ENCODE peak calls at places on chromosomes 4 and X, in four cellular contexts. One of them, this sample, is unnamed.

GRCh38 chr4:152920768-152921167 is 15.4 kb upstream of the FHDC1 start:
- DNase-seq in K562: no peak
- DNase-seq in GM12878: no peak
- DNase-seq in H1: no peak
- DNase-seq in this sample: no peak

GRCh38 chr4:56147371-56147770 is 198.6 kb downstream of the CEP135 start:
- DNase-seq in H1: no peak
- DNase-seq in K562: no peak
- DNase-seq in GM12878: no peak
- DNase-seq in this sample: peak

GRCh38 chr4:13540446-13541175 is 3.7 kb downstream of the NKX3-2 start:
- DNase-seq in GM12878: no peak
- DNase-seq in H1: no peak
- DNase-seq in K562: no peak
- DNase-seq in this sample: peak

GRCh38 chr4:179836179-179837075 is 2394.2 kb upstream of the AGA start:
- DNase-seq in K562: no peak
- DNase-seq in H1: no peak
- DNase-seq in GM12878: no peak
- DNase-seq in this sample: no peak

GRCh38 chr4:138348055-138348454 is 105.9 kb upstream of the SLC7A11 start:
- DNase-seq in H1: no peak
- DNase-seq in GM12878: peak
- DNase-seq in K562: no peak
- DNase-seq in this sample: no peak

GRCh38 chr4:113052379-113052951 is 3.0 kb downstream of the ANK2 start:
- DNase-seq in GM12878: peak
- DNase-seq in K562: no peak
- DNase-seq in H1: no peak
- DNase-seq in this sample: no peak

GRCh38 chr4:84493092-84493850 is 5.8 kb downstream of the NKX6-1 start:
- DNase-seq in H1: no peak
- DNase-seq in K562: no peak
- DNase-seq in GM12878: no peak
- DNase-seq in this sample: peak

GRCh38 chr4:68476191-68476590 is 28.9 kb downstream of the TMPRSS11E start:
- DNase-seq in GM12878: no peak
- DNase-seq in K562: no peak
- DNase-seq in H1: no peak
- DNase-seq in this sample: peak

GRCh38 chr4:139410312-139410711 is 43.6 kb upstream of the RAB33B start:
- DNase-seq in GM12878: no peak
- DNase-seq in H1: no peak
- DNase-seq in K562: no peak
- DNase-seq in this sample: no peak

GRCh38 chr4:5956285-5957021 is 61.8 kb downstream of the C4orf50 start:
- DNase-seq in GM12878: no peak
- DNase-seq in H1: no peak
- DNase-seq in K562: no peak
- DNase-seq in this sample: peak

GRCh38 chr4:83138979-83139378 is 24.4 kb upstream of the PLAC8 start:
- DNase-seq in K562: no peak
- DNase-seq in H1: no peak
- DNase-seq in GM12878: no peak
- DNase-seq in this sample: no peak

GRCh38 chr4:6781561-6781960 is 966 bp upstream of the KIAA0232 start:
- DNase-seq in GM12878: no peak
- DNase-seq in H1: no peak
- DNase-seq in K562: no peak
- DNase-seq in this sample: no peak

GRCh38 chr4:98939892-98940298 is 11.0 kb upstream of the EIF4E start:
- DNase-seq in GM12878: no peak
- DNase-seq in K562: peak
- DNase-seq in H1: no peak
- DNase-seq in this sample: peak

GRCh38 chr4:41258783-41259182 is 2.1 kb downstream of the UCHL1 start:
- DNase-seq in H1: no peak
- DNase-seq in K562: no peak
- DNase-seq in GM12878: no peak
- DNase-seq in this sample: peak

GRCh38 chr4:156182269-156182668 is 228.6 kb upstream of the CTSO start:
- DNase-seq in GM12878: no peak
- DNase-seq in H1: no peak
- DNase-seq in K562: no peak
- DNase-seq in this sample: no peak

GRCh38 chr4:12595986-12596385 is 888.2 kb downstream of the RAB28 start:
- DNase-seq in K562: no peak
- DNase-seq in GM12878: no peak
- DNase-seq in H1: no peak
- DNase-seq in this sample: no peak

GRCh38 chr4:166277406-166277805 is 404.4 kb downstream of the TLL1 start:
- DNase-seq in GM12878: no peak
- DNase-seq in H1: no peak
- DNase-seq in K562: no peak
- DNase-seq in this sample: no peak

GRCh38 chr4:60241886-60242285 is 958.2 kb upstream of the ADGRL3 start:
- DNase-seq in K562: no peak
- DNase-seq in GM12878: no peak
- DNase-seq in H1: no peak
- DNase-seq in this sample: no peak

GRCh38 chrX:154516655-154517100 is 646 bp upstream of the FAM3A start:
- DNase-seq in K562: no peak
- DNase-seq in GM12878: no peak
- DNase-seq in H1: no peak
- DNase-seq in this sample: no peak

GRCh38 chrX:40207626-40208025 is 109.9 kb upstream of the BCOR start:
- DNase-seq in K562: peak
- DNase-seq in GM12878: no peak
- DNase-seq in H1: no peak
- DNase-seq in this sample: no peak

GRCh38 chr4:87049508-87049907 is 114.7 kb downstream of the AFF1 start:
- DNase-seq in K562: no peak
- DNase-seq in H1: no peak
- DNase-seq in GM12878: no peak
- DNase-seq in this sample: no peak

GRCh38 chr4:25320374-25321172 is 8.0 kb downstream of the ZCCHC4 start:
- DNase-seq in K562: no peak
- DNase-seq in GM12878: no peak
- DNase-seq in H1: no peak
- DNase-seq in this sample: no peak

GRCh38 chrX:46662594-46662993 is 89.0 kb downstream of the CHST7 start:
- DNase-seq in K562: no peak
- DNase-seq in H1: no peak
- DNase-seq in GM12878: no peak
- DNase-seq in this sample: no peak

DNA sequence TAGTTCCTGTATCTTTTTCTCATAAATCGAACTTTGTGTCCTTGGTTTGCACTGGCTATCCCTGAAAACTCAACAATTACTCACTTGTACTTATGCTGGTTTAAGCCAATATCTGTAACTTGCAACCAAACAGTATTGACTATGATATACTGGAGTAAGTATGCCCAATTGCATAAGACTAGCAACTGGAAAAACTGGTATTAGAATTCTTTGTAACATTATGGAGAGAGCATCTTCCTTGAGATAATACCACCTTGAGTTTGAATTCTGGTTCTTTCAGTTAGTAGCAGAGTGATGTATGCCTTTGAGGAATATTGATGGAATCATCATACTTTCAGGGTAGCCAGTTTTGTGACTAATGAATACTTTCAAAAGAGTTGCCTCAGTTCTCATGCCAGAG is 28.1 kb downstream of the BMP3 start:
- DNase-seq in K562: no peak
- DNase-seq in H1: no peak
- DNase-seq in GM12878: no peak
- DNase-seq in this sample: no peak
- TF ChIP-seq NRF1 in K562: no peak
- TF ChIP-seq NRF1 in H1: no peak
- TF ChIP-seq NRF1 in GM12878: no peak
- TF ChIP-seq NRF1 in this sample: no peak

DNA sequence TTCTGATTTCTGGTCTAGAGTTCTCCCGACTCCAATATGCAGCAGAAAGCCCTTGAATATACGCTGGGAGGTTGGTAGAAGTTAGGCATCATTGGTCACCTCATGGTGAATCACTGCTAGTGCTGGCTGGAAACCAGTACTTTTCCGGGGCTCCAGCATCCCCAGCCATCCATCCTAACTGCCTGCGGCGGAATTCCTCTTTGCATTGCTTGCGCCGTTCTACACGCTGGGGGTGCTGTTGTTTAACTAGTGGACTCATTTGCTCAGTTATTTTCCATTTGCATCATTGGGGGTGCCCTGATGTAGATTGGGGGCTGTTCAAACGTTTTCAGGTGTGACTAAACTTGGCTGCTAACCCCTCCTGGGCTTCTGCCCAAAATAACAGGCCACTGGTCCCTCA is 23.3 kb upstream of the GPR50 start:
- DNase-seq in K562: no peak
- DNase-seq in H1: no peak
- DNase-seq in GM12878: no peak
- DNase-seq in this sample: no peak
- TF ChIP-seq NRF1 in K562: no peak
- TF ChIP-seq NRF1 in H1: no peak
- TF ChIP-seq NRF1 in GM12878: no peak
- TF ChIP-seq NRF1 in this sample: no peak

GRCh38 chrX:9851890-9852289 is 65.7 kb downstream of the SHROOM2 start:
- DNase-seq in H1: no peak
- DNase-seq in K562: no peak
- DNase-seq in GM12878: no peak
- DNase-seq in this sample: no peak

GRCh38 chrX:9846631-9847030 is 60.4 kb downstream of the SHROOM2 start:
- DNase-seq in K562: no peak
- DNase-seq in GM12878: no peak
- DNase-seq in H1: no peak
- DNase-seq in this sample: no peak

GRCh38 chrX:9845574-9845948 is 59.3 kb downstream of the SHROOM2 start:
- DNase-seq in H1: no peak
- DNase-seq in K562: no peak
- DNase-seq in GM12878: no peak
- DNase-seq in this sample: no peak

GRCh38 chrX:9847071-9847470 is 60.8 kb downstream of the SHROOM2 start:
- DNase-seq in K562: no peak
- DNase-seq in GM12878: no peak
- DNase-seq in H1: no peak
- DNase-seq in this sample: no peak

DNA sequence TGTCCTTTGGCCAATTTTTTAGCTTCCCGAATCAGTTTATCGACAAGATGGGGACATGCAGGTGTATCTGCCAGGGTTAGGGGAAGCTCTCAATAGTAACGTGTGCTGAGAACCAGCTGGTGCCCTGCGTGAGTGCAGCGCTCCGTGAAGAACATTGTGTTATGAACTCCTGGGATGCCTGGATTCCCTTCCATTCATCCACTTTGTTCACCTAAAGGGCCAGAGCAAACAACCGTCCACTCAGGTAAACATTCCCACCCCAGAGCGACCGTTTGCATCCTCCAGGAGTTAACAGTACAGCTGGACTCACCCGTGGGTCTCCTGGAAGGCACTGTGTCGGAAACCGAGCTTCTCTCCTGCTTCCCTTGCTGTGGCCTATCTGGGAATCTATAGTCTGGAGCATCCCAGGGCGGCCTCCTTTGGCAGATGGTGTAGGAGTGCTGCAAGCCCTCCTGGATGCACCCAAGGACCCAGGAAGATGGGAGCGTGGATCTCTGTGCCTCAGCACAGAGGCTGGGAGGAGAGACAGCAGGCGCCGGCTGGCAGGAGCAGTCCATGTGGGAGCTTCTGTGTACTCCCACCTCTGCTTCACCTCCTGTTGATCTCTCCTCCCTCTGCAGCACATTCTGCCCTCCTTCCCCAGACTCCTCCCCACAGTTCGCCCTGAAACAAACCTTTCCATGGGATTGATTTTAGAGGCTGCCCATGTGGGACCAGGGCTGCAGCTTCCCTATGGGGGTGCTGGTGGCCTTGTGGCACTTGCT is 62.7 kb downstream of the SHROOM2 start:
- DNase-seq in H1: no peak
- DNase-seq in K562: no peak
- DNase-seq in GM12878: no peak
- DNase-seq in this sample: no peak
- TF ChIP-seq NRF1 in H1: no peak
- TF ChIP-seq NRF1 in K562: no peak
- TF ChIP-seq NRF1 in GM12878: no peak
- TF ChIP-seq NRF1 in this sample: no peak

GRCh38 chr4:189121336-189121735 is 819.3 kb upstream of the FRG1 start:
- DNase-seq in H1: no peak
- DNase-seq in K562: no peak
- DNase-seq in GM12878: no peak
- DNase-seq in this sample: no peak
- TF ChIP-seq NRF1 in H1: no peak
- TF ChIP-seq NRF1 in K562: no peak
- TF ChIP-seq NRF1 in GM12878: no peak
- TF ChIP-seq NRF1 in this sample: no peak

DNA sequence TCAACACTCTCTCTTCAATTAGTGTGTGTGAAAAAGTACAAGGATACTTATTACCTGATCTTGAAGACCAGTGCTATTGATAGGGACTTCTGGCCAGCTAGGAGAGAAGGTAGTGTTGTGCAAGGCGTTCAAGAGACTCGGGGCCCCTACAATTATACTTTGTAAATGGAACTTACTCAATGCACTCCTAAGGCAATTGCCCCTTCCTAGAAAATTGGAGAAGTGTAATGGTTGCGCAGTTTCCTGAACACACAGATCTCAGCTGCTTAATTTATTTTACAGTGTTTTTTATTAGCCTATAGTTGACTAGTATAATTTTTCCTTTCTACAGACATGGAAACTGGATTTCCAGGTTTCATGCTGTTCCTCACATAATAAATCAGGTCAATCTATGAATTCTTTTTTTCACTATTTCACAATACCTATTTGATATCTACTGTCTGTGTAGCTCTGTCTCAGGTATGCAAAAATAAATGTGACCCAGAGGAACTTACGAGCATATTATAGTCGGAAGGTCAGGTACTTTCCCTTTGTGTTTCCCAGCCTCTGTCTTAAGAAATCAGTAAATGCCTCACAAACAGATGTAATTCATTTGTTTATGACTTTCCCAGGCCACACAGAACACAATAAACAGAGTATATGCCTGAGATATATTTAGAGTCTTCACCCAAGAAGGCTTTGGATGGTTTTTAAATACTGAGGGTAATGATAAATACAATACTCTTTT is 89.1 kb upstream of the TET2 start:
- DNase-seq in H1: no peak
- DNase-seq in GM12878: peak
- DNase-seq in K562: no peak
- DNase-seq in this sample: no peak
- TF ChIP-seq NRF1 in H1: no peak
- TF ChIP-seq NRF1 in GM12878: no peak
- TF ChIP-seq NRF1 in K562: no peak
- TF ChIP-seq NRF1 in this sample: no peak

GRCh38 chr4:21034728-21035127 is 334.5 kb downstream of the PACRGL start:
- DNase-seq in GM12878: no peak
- DNase-seq in K562: no peak
- DNase-seq in H1: no peak
- DNase-seq in this sample: no peak
- TF ChIP-seq NRF1 in GM12878: no peak
- TF ChIP-seq NRF1 in K562: no peak
- TF ChIP-seq NRF1 in H1: no peak
- TF ChIP-seq NRF1 in this sample: no peak

GRCh38 chr4:124903995-124904722 is 191.6 kb upstream of the ANKRD50 start:
- DNase-seq in GM12878: no peak
- DNase-seq in K562: no peak
- DNase-seq in H1: no peak
- DNase-seq in this sample: no peak
- TF ChIP-seq NRF1 in GM12878: no peak
- TF ChIP-seq NRF1 in K562: no peak
- TF ChIP-seq NRF1 in H1: no peak
- TF ChIP-seq NRF1 in this sample: no peak

This sample was measured in SK-N-SH.